ENCODE peak calls at places on chromosomes 3 and 15, in nine cellular contexts. Q, I, S, C, Z, T, A, G and L are unnamed samples.

GRCh38 chr3:47803478-47804025 is 614 bp downstream of the DHX30 start:
- DNase-seq in Q (peak), I (no peak), S (no peak), C (no peak), Z (no peak), T (no peak), A (no peak), G (no peak), L (no peak)

GRCh38 chr3:152097120-152097519 is 171.6 kb upstream of the MBNL1 start:
- DNase-seq in Q (no peak), I (no peak), S (no peak), C (no peak), Z (no peak), T (no peak), A (no peak), G (peak), L (no peak)

GRCh38 chr15:69664572-69665326 is 212.1 kb downstream of the RPLP1 start:
- DNase-seq in Q (no peak), I (no peak), S (no peak), C (no peak), Z (no peak), T (no peak), A (no peak), G (no peak), L (no peak)

GRCh38 chr15:98330258-98330657 is 318.1 kb upstream of the IGF1R start:
- DNase-seq in Q (no peak), I (no peak), S (no peak), C (no peak), Z (no peak), T (no peak), A (no peak), G (no peak), L (no peak)

GRCh38 chr3:151918253-151919029 is 45.0 kb downstream of the SUCNR1 start:
- DNase-seq in Q (peak), I (peak), S (peak), C (peak), Z (peak), T (peak), A (no peak), G (peak), L (peak)

GRCh38 chr3:13276438-13277129 is 143.5 kb downstream of the NUP210 start:
- DNase-seq in Q (no peak), I (no peak), S (no peak), C (no peak), Z (no peak), T (no peak), A (no peak), G (no peak), L (no peak)

GRCh38 chr3:46024131-46024530 is 3.2 kb downstream of the XCR1 start:
- DNase-seq in Q (no peak), I (no peak), S (no peak), C (no peak), Z (no peak), T (no peak), A (peak), G (no peak), L (peak)

GRCh38 chr3:138774529-138775253 is 60.0 kb downstream of the PIK3CB start:
- DNase-seq in Q (peak), I (peak), S (peak), C (peak), Z (no peak), T (peak), A (peak), G (peak), L (peak)

GRCh38 chr3:51242939-51243338 is 142.2 kb upstream of the MANF start:
- DNase-seq in Q (no peak), I (no peak), S (no peak), C (no peak), Z (no peak), T (no peak), A (no peak), G (no peak), L (no peak)

GRCh38 chr15:39969871-39970270 is 36.0 kb downstream of the EIF2AK4 start:
- DNase-seq in Q (no peak), I (no peak), S (no peak), C (no peak), Z (no peak), T (peak), A (peak), G (peak), L (peak)

GRCh38 chr15:60328852-60329443 is 68.8 kb downstream of the ANXA2 start:
- DNase-seq in Q (peak), I (no peak), S (peak), C (peak), Z (peak), T (no peak), A (no peak), G (no peak), L (peak)

GRCh38 chr3:115245899-115246298 is 98.8 kb upstream of the ZBTB20 start:
- DNase-seq in Q (no peak), I (no peak), S (peak), C (no peak), Z (no peak), T (peak), A (no peak), G (no peak), L (no peak)

GRCh38 chr15:57873564-57874209 is 167.2 kb downstream of the POLR2M start:
- DNase-seq in Q (no peak), I (no peak), S (peak), C (no peak), Z (no peak), T (peak), A (no peak), G (peak), L (peak)

GRCh38 chr3:52349131-52349530 is 33.0 kb downstream of the DNAH1 start:
- DNase-seq in Q (no peak), I (no peak), S (no peak), C (no peak), Z (no peak), T (no peak), A (no peak), G (no peak), L (no peak)

GRCh38 chr3:21447471-21448205 is 303.4 kb downstream of the ZNF385D start:
- DNase-seq in Q (no peak), I (no peak), S (no peak), C (no peak), Z (no peak), T (peak), A (no peak), G (no peak), L (peak)

GRCh38 chr3:70736009-70736408 is 423.6 kb upstream of the MDFIC2 start:
- DNase-seq in Q (no peak), I (no peak), S (peak), C (no peak), Z (no peak), T (peak), A (no peak), G (peak), L (peak)

GRCh38 chr15:97745481-97746071 is 214.9 kb upstream of the ARRDC4 start:
- DNase-seq in Q (peak), I (no peak), S (peak), C (peak), Z (peak), T (no peak), A (no peak), G (peak), L (no peak)

GRCh38 chr3:113769551-113769950 is 22.7 kb downstream of the ATP6V1A start:
- DNase-seq in Q (peak), I (no peak), S (peak), C (no peak), Z (no peak), T (peak), A (no peak), G (peak), L (peak)

GRCh38 chr15:39587291-39587909 is 6.5 kb downstream of the THBS1 start:
- DNase-seq in Q (no peak), I (no peak), S (no peak), C (no peak), Z (no peak), T (no peak), A (no peak), G (no peak), L (peak)

GRCh38 chr3:150267288-150267687 is 140.8 kb upstream of the TSC22D2 start:
- DNase-seq in Q (no peak), I (no peak), S (no peak), C (no peak), Z (no peak), T (no peak), A (no peak), G (no peak), L (no peak)

GRCh38 chr3:180802837-180803236 is 109.6 kb upstream of the FXR1 start:
- DNase-seq in Q (peak), I (no peak), S (peak), C (peak), Z (peak), T (peak), A (no peak), G (peak), L (peak)

GRCh38 chr3:127572735-127573134 is 17.8 kb downstream of the TPRA1 start:
- DNase-seq in Q (no peak), I (no peak), S (no peak), C (no peak), Z (no peak), T (no peak), A (no peak), G (no peak), L (no peak)

GRCh38 chr3:40035177-40035576 is 225.8 kb downstream of the MYRIP start:
- DNase-seq in Q (no peak), I (no peak), S (no peak), C (no peak), Z (no peak), T (peak), A (no peak), G (no peak), L (peak)

GRCh38 chr15:78804391-78804792 is 6.9 kb downstream of the ADAMTS7 start:
- DNase-seq in Q (no peak), I (no peak), S (no peak), C (no peak), Z (peak), T (no peak), A (no peak), G (no peak), L (no peak)

GRCh38 chr3:149339931-149340309 is 6.5 kb upstream of the TM4SF18 start:
- DNase-seq in Q (peak), I (peak), S (peak), C (no peak), Z (peak), T (peak), A (peak), G (peak), L (peak)

GRCh38 chr15:70704166-70704565 is 59.2 kb downstream of the UACA start:
- DNase-seq in Q (no peak), I (no peak), S (no peak), C (no peak), Z (no peak), T (no peak), A (no peak), G (no peak), L (no peak)

GRCh38 chr15:56916825-56917477 is 1.5 kb upstream of the TCF12 start:
- DNase-seq in Q (peak), I (no peak), S (no peak), C (no peak), Z (no peak), T (no peak), A (no peak), G (no peak), L (no peak)

GRCh38 chr15:57223887-57224286 is 152.4 kb upstream of the CGNL1 start:
- DNase-seq in Q (no peak), I (no peak), S (no peak), C (no peak), Z (no peak), T (no peak), A (no peak), G (no peak), L (no peak)

GRCh38 chr3:183253961-183254815 is 1.1 kb downstream of the B3GNT5 start:
- DNase-seq in Q (peak), I (no peak), S (peak), C (peak), Z (peak), T (peak), A (no peak), G (no peak), L (no peak)

GRCh38 chr3:49346797-49347251 is 7.0 kb upstream of the USP4 start:
- DNase-seq in Q (peak), I (no peak), S (peak), C (no peak), Z (no peak), T (peak), A (no peak), G (peak), L (peak)

GRCh38 chr3:99013794-99014315 is 112.4 kb upstream of the DCBLD2 start:
- DNase-seq in Q (no peak), I (no peak), S (peak), C (no peak), Z (no peak), T (no peak), A (no peak), G (peak), L (no peak)

GRCh38 chr3:156920399-156920798 is 94.2 kb downstream of the LEKR1 start:
- DNase-seq in Q (no peak), I (no peak), S (peak), C (no peak), Z (no peak), T (no peak), A (no peak), G (no peak), L (no peak)

GRCh38 chr3:53416530-53416929 is 69.2 kb upstream of the DCP1A start:
- DNase-seq in Q (no peak), I (no peak), S (no peak), C (no peak), Z (peak), T (no peak), A (no peak), G (no peak), L (no peak)

GRCh38 chr3:53412953-53413352 is 65.6 kb upstream of the DCP1A start:
- DNase-seq in Q (no peak), I (no peak), S (no peak), C (no peak), Z (no peak), T (no peak), A (no peak), G (no peak), L (no peak)

DNA sequence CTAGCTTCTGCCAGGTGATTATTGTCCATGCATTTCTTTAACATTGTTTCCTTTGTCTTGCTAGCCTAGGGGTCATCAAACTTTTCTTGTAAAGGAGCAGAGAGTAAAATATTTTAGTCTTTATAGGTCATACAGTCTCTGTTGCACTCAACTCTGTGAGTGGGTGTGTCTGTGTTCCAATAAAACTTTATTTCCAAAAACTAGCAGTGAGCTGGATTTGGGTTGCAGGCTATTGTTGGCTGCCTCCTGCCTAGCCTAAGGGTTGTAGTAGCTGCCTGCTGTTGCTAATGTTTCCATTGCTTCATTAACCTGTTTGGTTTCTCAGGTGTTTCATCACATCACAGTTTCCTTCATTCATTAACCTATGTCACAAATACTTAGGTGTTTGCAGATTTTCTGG is 64.0 kb upstream of the DCP1A start:
- DNase-seq in Q (no peak), I (no peak), S (no peak), C (no peak), Z (no peak), T (no peak), A (no peak), G (no peak), L (no peak)
- H3K4me3 ChIP-seq in Q (no peak), I (no peak), S (no peak), C (no peak), Z (no peak), T (no peak), A (no peak), G (no peak), L (no peak)

GRCh38 chr3:94522488-94522887 is 459.6 kb downstream of the NSUN3 start:
- DNase-seq in Q (no peak), I (no peak), S (peak), C (peak), Z (peak), T (no peak), A (no peak), G (no peak), L (no peak)
- TF ChIP-seq CTCF in Q (no peak), I (peak), S (peak), C (no peak), Z (peak), T (no peak), A (no peak), G (peak), L (no peak)

GRCh38 chr15:63231717-63232116 is 42.3 kb downstream of the RAB8B start:
- DNase-seq in Q (peak), I (no peak), S (no peak), C (no peak), Z (no peak), T (no peak), A (no peak), G (no peak), L (peak)

GRCh38 chr15:63232400-63232799 is 43.0 kb downstream of the RAB8B start:
- DNase-seq in Q (peak), I (no peak), S (peak), C (no peak), Z (no peak), T (no peak), A (no peak), G (no peak), L (no peak)

GRCh38 chr15:63234479-63234878 is 42.9 kb upstream of the APH1B start:
- DNase-seq in Q (no peak), I (no peak), S (peak), C (no peak), Z (peak), T (peak), A (peak), G (peak), L (peak)

GRCh38 chr15:63232943-63233342 is 43.5 kb downstream of the RAB8B start:
- DNase-seq in Q (peak), I (no peak), S (no peak), C (no peak), Z (no peak), T (no peak), A (no peak), G (no peak), L (peak)

DNA sequence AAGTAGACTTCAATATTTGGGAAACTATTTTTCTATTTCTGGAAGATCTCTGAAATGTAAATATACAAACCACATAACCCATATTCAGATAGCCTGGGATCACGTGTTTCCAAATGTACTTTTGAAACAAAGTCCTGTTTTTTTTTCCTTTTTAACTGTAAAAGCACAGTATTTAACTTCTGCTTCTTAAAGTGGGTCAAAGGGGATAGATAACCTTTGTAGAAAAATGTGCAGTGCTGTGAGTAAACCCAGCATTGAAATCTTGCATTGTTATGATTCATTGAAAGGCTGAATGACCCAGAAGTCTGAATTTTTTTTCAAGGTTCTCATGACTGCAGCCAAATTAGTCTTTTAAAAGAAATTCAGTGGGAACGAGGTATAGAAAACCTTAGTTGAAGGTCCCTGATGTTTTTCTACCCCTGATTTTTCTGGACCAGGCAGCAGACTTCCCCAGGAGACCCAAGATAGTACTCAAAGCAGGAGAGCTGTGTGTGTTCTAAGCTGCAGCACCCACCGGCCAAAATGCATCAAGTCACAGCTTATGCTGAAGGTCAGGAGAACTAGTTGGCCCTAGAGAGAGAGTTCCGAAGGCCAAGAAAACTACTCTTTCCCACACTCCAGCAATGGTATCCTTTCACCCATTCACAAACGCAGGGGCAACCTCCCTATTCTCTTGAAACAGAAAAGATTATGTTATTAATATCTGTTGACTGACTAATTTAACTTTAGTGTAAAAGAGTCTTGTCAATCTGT is 43.6 kb upstream of the APH1B start:
- DNase-seq in Q (no peak), I (no peak), S (peak), C (no peak), Z (no peak), T (peak), A (no peak), G (no peak), L (peak)
- H3K4me3 ChIP-seq in Q (no peak), I (peak), S (no peak), C (no peak), Z (no peak), T (peak), A (no peak), G (no peak), L (no peak)

GRCh38 chr15:42121667-42122066 is 27.3 kb upstream of the PLA2G4D start:
- DNase-seq in Q (peak), I (no peak), S (no peak), C (no peak), Z (no peak), T (no peak), A (no peak), G (peak), L (no peak)

GRCh38 chr15:42123546-42123945 is 29.2 kb upstream of the PLA2G4D start:
- DNase-seq in Q (no peak), I (no peak), S (no peak), C (no peak), Z (no peak), T (no peak), A (no peak), G (no peak), L (no peak)

GRCh38 chr15:42118650-42119531 is 24.5 kb upstream of the PLA2G4D start:
- DNase-seq in Q (peak), I (no peak), S (peak), C (peak), Z (peak), T (no peak), A (no peak), G (no peak), L (no peak)

GRCh38 chr15:42121021-42121420 is 26.7 kb upstream of the PLA2G4D start:
- DNase-seq in Q (peak), I (no peak), S (no peak), C (no peak), Z (no peak), T (no peak), A (no peak), G (no peak), L (no peak)

DNA sequence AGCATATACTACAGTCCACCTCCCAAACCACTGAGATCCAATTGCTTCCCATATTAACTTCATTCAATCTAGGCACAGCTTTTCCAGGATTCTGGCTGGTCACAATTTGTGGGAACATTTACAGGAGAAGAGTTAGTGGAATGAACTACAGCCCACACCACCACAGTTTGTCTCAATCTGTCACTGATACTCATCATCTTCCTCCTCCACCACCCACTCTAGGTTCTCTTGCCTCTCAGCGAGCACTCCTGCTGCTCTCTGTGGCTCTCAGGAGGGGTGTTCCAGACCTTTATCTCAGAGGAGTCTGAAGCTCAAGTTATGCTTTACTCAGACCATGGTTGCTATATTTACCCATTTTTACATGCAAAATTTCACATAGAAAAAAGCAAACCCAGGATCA is 25.9 kb upstream of the PLA2G4D start:
- DNase-seq in Q (no peak), I (no peak), S (no peak), C (no peak), Z (no peak), T (no peak), A (no peak), G (no peak), L (no peak)
- TF ChIP-seq CTCF in Q (no peak), I (no peak), S (no peak), C (no peak), Z (no peak), T (no peak), A (no peak), G (no peak), L (no peak)

GRCh38 chr3:14801031-14801430 is 17.7 kb upstream of the FGD5 start:
- DNase-seq in Q (no peak), I (no peak), S (no peak), C (no peak), Z (no peak), T (no peak), A (no peak), G (no peak), L (no peak)
- H3K4me3 ChIP-seq in Q (no peak), I (no peak), S (no peak), C (no peak), Z (no peak), T (no peak), A (no peak), G (no peak), L (no peak)

GRCh38 chr15:92618121-92618520 is 37.5 kb downstream of the FAM174B start:
- DNase-seq in Q (no peak), I (no peak), S (no peak), C (no peak), Z (no peak), T (no peak), A (no peak), G (no peak), L (no peak)

GRCh38 chr15:92614791-92615785 is 40.5 kb downstream of the FAM174B start:
- DNase-seq in Q (no peak), I (no peak), S (no peak), C (no peak), Z (no peak), T (no peak), A (no peak), G (no peak), L (no peak)

GRCh38 chr15:92616621-92617179 is 38.9 kb downstream of the FAM174B start:
- DNase-seq in Q (no peak), I (no peak), S (peak), C (no peak), Z (no peak), T (peak), A (no peak), G (no peak), L (no peak)

GRCh38 chr15:92619380-92620101 is 36.0 kb downstream of the FAM174B start:
- DNase-seq in Q (no peak), I (peak), S (no peak), C (no peak), Z (no peak), T (peak), A (no peak), G (no peak), L (peak)

GRCh38 chr15:92617197-92618037 is 38.2 kb downstream of the FAM174B start:
- DNase-seq in Q (no peak), I (peak), S (peak), C (peak), Z (no peak), T (peak), A (peak), G (no peak), L (peak)
- TF ChIP-seq CTCF in Q (no peak), I (no peak), S (no peak), C (no peak), Z (no peak), T (no peak), A (no peak), G (no peak), L (no peak)